ENCODE peak calls at places on chromosomes 16 and 17, in four cellular contexts. I is NCI-H1436 treated with DMSO at 0.1 percent for 48 hours; S is NCI-H2107; E is activated naive CD8-positive, alpha-beta T cell treated with anti-CD3 and anti-CD28 coated beads for 36 hours. X is an unnamed sample.
A peak's percentile ranks its signal among the peaks of the same experiment; 100 is the strongest.

GRCh38 chr17:6780886-6781285 is 4.9 kb downstream of the FBXO39 start:
- DNase-seq in E (peak; percentile 19), I (no peak), S (no peak), X (no peak)

GRCh38 chr16:19853973-19854876 is 30.4 kb downstream of the GPRC5B start:
- DNase-seq in S (peak; percentile 35), I (peak; percentile 20), E (no peak), X (no peak)

GRCh38 chr17:7410634-7411426 is 3.2 kb downstream of the NLGN2 start:
- DNase-seq in S (no peak), I (no peak), E (no peak), X (no peak)

GRCh38 chr16:69553332-69553731 is 12.4 kb upstream of the NFAT5 start:
- DNase-seq in S (no peak), E (no peak), I (no peak), X (no peak)

GRCh38 chr16:2744711-2745110 is 7.7 kb upstream of the SRRM2 start:
- DNase-seq in I (no peak), E (no peak), S (no peak), X (no peak)

GRCh38 chr17:82134101-82134500 is 36.1 kb upstream of the FASN start:
- DNase-seq in S (peak; percentile 38), E (no peak), I (no peak), X (no peak)

GRCh38 chr16:68992521-68992920 is 112.9 kb upstream of the HAS3 start:
- DNase-seq in E (no peak), I (no peak), S (no peak), X (no peak)

GRCh38 chr17:61360318-61360717 is 39.3 kb upstream of the TBX2 start:
- DNase-seq in S (no peak), I (no peak), E (no peak), X (no peak)

GRCh38 chr17:27456681-27457404 is 595 bp downstream of the KSR1 start:
- DNase-seq in E (no peak), S (no peak), I (no peak), X (no peak)

GRCh38 chr17:9672691-9673090 is 27.4 kb downstream of the USP43 start:
- DNase-seq in S (no peak), I (no peak), E (no peak), X (no peak)

GRCh38 chr17:14594690-14595089 is 293.8 kb downstream of the HS3ST3B1 start:
- DNase-seq in E (no peak), I (no peak), S (no peak), X (no peak)

GRCh38 chr16:84205976-84206691 is 15.2 kb downstream of the ADAD2 start:
- DNase-seq in I (no peak), S (no peak), E (no peak), X (no peak)